ENCODE peak calls at places on chromosomes 11 and 22, in eight cellular contexts. One of them, this sample, is unnamed.

GRCh38 chr22:36734171-36735058 is 30.9 kb upstream of the CACNG2 start:
- DNase-seq in AG04450: no peak
- DNase-seq in GM06990: no peak
- DNase-seq in mesenchymal stem cell: no peak
- DNase-seq in astrocyte of the spinal cord: peak; percentile 26
- DNase-seq in esophagus squamous epithelium: no peak
- DNase-seq in fibroblast of the aortic adventitia: peak; percentile 54
- DNase-seq in CD8-positive, alpha-beta memory T cell: no peak
- DNase-seq in this sample: no peak

GRCh38 chr11:1888811-1889526 is 2.7 kb downstream of the PRR33 start:
- DNase-seq in AG04450: no peak
- DNase-seq in GM06990: no peak
- DNase-seq in mesenchymal stem cell: no peak
- DNase-seq in astrocyte of the spinal cord: no peak
- DNase-seq in esophagus squamous epithelium: no peak
- DNase-seq in fibroblast of the aortic adventitia: no peak
- DNase-seq in CD8-positive, alpha-beta memory T cell: peak; percentile 68
- DNase-seq in this sample: no peak

GRCh38 chr22:42256930-42257329 is 13.5 kb downstream of the TCF20 start:
- DNase-seq in AG04450: no peak
- DNase-seq in GM06990: no peak
- DNase-seq in mesenchymal stem cell: no peak
- DNase-seq in astrocyte of the spinal cord: no peak
- DNase-seq in esophagus squamous epithelium: no peak
- DNase-seq in fibroblast of the aortic adventitia: no peak
- DNase-seq in CD8-positive, alpha-beta memory T cell: no peak
- DNase-seq in this sample: no peak

GRCh38 chr11:14904745-14905103 is 12.7 kb upstream of the CYP2R1 start:
- DNase-seq in AG04450: no peak
- DNase-seq in GM06990: peak; percentile 72
- DNase-seq in mesenchymal stem cell: peak; percentile 42
- DNase-seq in astrocyte of the spinal cord: peak; percentile 66
- DNase-seq in esophagus squamous epithelium: peak; percentile 2
- DNase-seq in fibroblast of the aortic adventitia: peak; percentile 74
- DNase-seq in CD8-positive, alpha-beta memory T cell: peak; percentile 75
- DNase-seq in this sample: no peak

GRCh38 chr22:37384691-37385090 is 42.6 kb downstream of the ELFN2 start:
- DNase-seq in AG04450: no peak
- DNase-seq in GM06990: no peak
- DNase-seq in mesenchymal stem cell: no peak
- DNase-seq in astrocyte of the spinal cord: no peak
- DNase-seq in esophagus squamous epithelium: no peak
- DNase-seq in fibroblast of the aortic adventitia: no peak
- DNase-seq in CD8-positive, alpha-beta memory T cell: no peak
- DNase-seq in this sample: no peak

GRCh38 chr11:90650124-90650523 is 427.3 kb upstream of the CHORDC1 start:
- DNase-seq in AG04450: no peak
- DNase-seq in GM06990: no peak
- DNase-seq in mesenchymal stem cell: no peak
- DNase-seq in astrocyte of the spinal cord: no peak
- DNase-seq in esophagus squamous epithelium: no peak
- DNase-seq in fibroblast of the aortic adventitia: no peak
- DNase-seq in CD8-positive, alpha-beta memory T cell: no peak
- DNase-seq in this sample: no peak

GRCh38 chr22:47012589-47013365 is 250.3 kb downstream of the TBC1D22A start:
- DNase-seq in AG04450: peak; percentile 2
- DNase-seq in GM06990: no peak
- DNase-seq in mesenchymal stem cell: peak; percentile 61
- DNase-seq in astrocyte of the spinal cord: peak; percentile 57
- DNase-seq in esophagus squamous epithelium: no peak
- DNase-seq in fibroblast of the aortic adventitia: no peak
- DNase-seq in CD8-positive, alpha-beta memory T cell: no peak
- DNase-seq in this sample: no peak

GRCh38 chr11:32438883-32439487 is 3.6 kb upstream of the WT1 start:
- DNase-seq in AG04450: no peak
- DNase-seq in GM06990: no peak
- DNase-seq in mesenchymal stem cell: peak; percentile 37
- DNase-seq in astrocyte of the spinal cord: no peak
- DNase-seq in esophagus squamous epithelium: no peak
- DNase-seq in fibroblast of the aortic adventitia: no peak
- DNase-seq in CD8-positive, alpha-beta memory T cell: no peak
- DNase-seq in this sample: no peak

GRCh38 chr11:67031791-67032561 is 9.0 kb downstream of the SYT12 start:
- DNase-seq in AG04450: peak; percentile 18
- DNase-seq in GM06990: no peak
- DNase-seq in mesenchymal stem cell: peak; percentile 89
- DNase-seq in astrocyte of the spinal cord: peak; percentile 76
- DNase-seq in esophagus squamous epithelium: no peak
- DNase-seq in fibroblast of the aortic adventitia: peak; percentile 35
- DNase-seq in CD8-positive, alpha-beta memory T cell: no peak
- DNase-seq in this sample: no peak

GRCh38 chr11:34970033-34970432 is 53.6 kb downstream of the PDHX start:
- DNase-seq in AG04450: no peak
- DNase-seq in GM06990: no peak
- DNase-seq in mesenchymal stem cell: no peak
- DNase-seq in astrocyte of the spinal cord: no peak
- DNase-seq in esophagus squamous epithelium: no peak
- DNase-seq in fibroblast of the aortic adventitia: no peak
- DNase-seq in CD8-positive, alpha-beta memory T cell: no peak
- DNase-seq in this sample: no peak

GRCh38 chr11:134047586-134047999 is 21.3 kb upstream of the JAM3 start:
- DNase-seq in AG04450: peak; percentile 69
- DNase-seq in GM06990: no peak
- DNase-seq in mesenchymal stem cell: peak; percentile 85
- DNase-seq in astrocyte of the spinal cord: peak; percentile 58
- DNase-seq in esophagus squamous epithelium: no peak
- DNase-seq in fibroblast of the aortic adventitia: peak; percentile 95
- DNase-seq in CD8-positive, alpha-beta memory T cell: no peak
- DNase-seq in this sample: no peak

GRCh38 chr22:36379593-36380361 is 8.0 kb downstream of the MYH9 start:
- DNase-seq in AG04450: no peak
- DNase-seq in GM06990: peak; percentile 54
- DNase-seq in mesenchymal stem cell: peak; percentile 58
- DNase-seq in astrocyte of the spinal cord: peak; percentile 64
- DNase-seq in esophagus squamous epithelium: no peak
- DNase-seq in fibroblast of the aortic adventitia: no peak
- DNase-seq in CD8-positive, alpha-beta memory T cell: peak; percentile 42
- DNase-seq in this sample: no peak

GRCh38 chr22:35887296-35887875 is 141.2 kb downstream of the RBFOX2 start:
- DNase-seq in AG04450: peak; percentile 21
- DNase-seq in GM06990: no peak
- DNase-seq in mesenchymal stem cell: peak; percentile 38
- DNase-seq in astrocyte of the spinal cord: peak; percentile 28
- DNase-seq in esophagus squamous epithelium: no peak
- DNase-seq in fibroblast of the aortic adventitia: no peak
- DNase-seq in CD8-positive, alpha-beta memory T cell: no peak
- DNase-seq in this sample: no peak

GRCh38 chr11:96798445-96798844 is 408.6 kb downstream of the JRKL start:
- DNase-seq in AG04450: no peak
- DNase-seq in GM06990: no peak
- DNase-seq in mesenchymal stem cell: no peak
- DNase-seq in astrocyte of the spinal cord: no peak
- DNase-seq in esophagus squamous epithelium: no peak
- DNase-seq in fibroblast of the aortic adventitia: no peak
- DNase-seq in CD8-positive, alpha-beta memory T cell: no peak
- DNase-seq in this sample: no peak

GRCh38 chr22:22919041-22919440 is 31.4 kb downstream of the IGLL5 start:
- DNase-seq in AG04450: no peak
- DNase-seq in GM06990: no peak
- DNase-seq in mesenchymal stem cell: no peak
- DNase-seq in astrocyte of the spinal cord: no peak
- DNase-seq in esophagus squamous epithelium: no peak
- DNase-seq in fibroblast of the aortic adventitia: no peak
- DNase-seq in CD8-positive, alpha-beta memory T cell: no peak
- DNase-seq in this sample: no peak

GRCh38 chr22:37558815-37559214 is 1.5 kb upstream of the CDC42EP1 start:
- DNase-seq in AG04450: no peak
- DNase-seq in GM06990: no peak
- DNase-seq in mesenchymal stem cell: no peak
- DNase-seq in astrocyte of the spinal cord: no peak
- DNase-seq in esophagus squamous epithelium: no peak
- DNase-seq in fibroblast of the aortic adventitia: no peak
- DNase-seq in CD8-positive, alpha-beta memory T cell: no peak
- DNase-seq in this sample: no peak

GRCh38 chr11:26621147-26621546 is 49.1 kb upstream of the MUC15 start:
- DNase-seq in AG04450: peak; percentile 6
- DNase-seq in GM06990: no peak
- DNase-seq in mesenchymal stem cell: peak; percentile 73
- DNase-seq in astrocyte of the spinal cord: peak; percentile 81
- DNase-seq in esophagus squamous epithelium: no peak
- DNase-seq in fibroblast of the aortic adventitia: peak; percentile 73
- DNase-seq in CD8-positive, alpha-beta memory T cell: no peak
- DNase-seq in this sample: peak; percentile 63

GRCh38 chr11:78406568-78407196 is 10.9 kb downstream of the GAB2 start:
- DNase-seq in AG04450: no peak
- DNase-seq in GM06990: no peak
- DNase-seq in mesenchymal stem cell: no peak
- DNase-seq in astrocyte of the spinal cord: no peak
- DNase-seq in esophagus squamous epithelium: no peak
- DNase-seq in fibroblast of the aortic adventitia: no peak
- DNase-seq in CD8-positive, alpha-beta memory T cell: no peak
- DNase-seq in this sample: no peak

GRCh38 chr11:122703541-122704272 is 48.2 kb downstream of the UBASH3B start:
- DNase-seq in AG04450: no peak
- DNase-seq in GM06990: no peak
- DNase-seq in mesenchymal stem cell: no peak
- DNase-seq in astrocyte of the spinal cord: peak; percentile 70
- DNase-seq in esophagus squamous epithelium: no peak
- DNase-seq in fibroblast of the aortic adventitia: no peak
- DNase-seq in CD8-positive, alpha-beta memory T cell: no peak
- DNase-seq in this sample: no peak

GRCh38 chr11:62123669-62124185 is at the start of gene INCENP:
- DNase-seq in AG04450: peak; percentile 96
- DNase-seq in GM06990: peak; percentile 92
- DNase-seq in mesenchymal stem cell: peak; percentile 99
- DNase-seq in astrocyte of the spinal cord: peak; percentile 99
- DNase-seq in esophagus squamous epithelium: peak; percentile 85
- DNase-seq in fibroblast of the aortic adventitia: peak; percentile 99
- DNase-seq in CD8-positive, alpha-beta memory T cell: peak; percentile 91
- DNase-seq in this sample: peak; percentile 91

GRCh38 chr11:65586247-65586630 is 9.4 kb downstream of the KCNK7 start:
- DNase-seq in AG04450: no peak
- DNase-seq in GM06990: no peak
- DNase-seq in mesenchymal stem cell: no peak
- DNase-seq in astrocyte of the spinal cord: no peak
- DNase-seq in esophagus squamous epithelium: no peak
- DNase-seq in fibroblast of the aortic adventitia: no peak
- DNase-seq in CD8-positive, alpha-beta memory T cell: no peak
- DNase-seq in this sample: no peak
- H3K4me3 ChIP-seq in AG04450: no peak overlapping the region
- H3K4me3 ChIP-seq in GM06990: no peak overlapping the region
- H3K4me3 ChIP-seq in mesenchymal stem cell: no peak overlapping the region
- H3K4me3 ChIP-seq in astrocyte of the spinal cord: no peak overlapping the region
- H3K4me3 ChIP-seq in esophagus squamous epithelium: no peak overlapping the region
- H3K4me3 ChIP-seq in fibroblast of the aortic adventitia: no peak overlapping the region
- H3K4me3 ChIP-seq in CD8-positive, alpha-beta memory T cell: no peak overlapping the region
- H3K4me3 ChIP-seq in this sample: no peak overlapping the region

GRCh38 chr11:6388747-6389146 is 1.5 kb upstream of the SMPD1 start:
- DNase-seq in AG04450: no peak
- DNase-seq in GM06990: no peak
- DNase-seq in mesenchymal stem cell: peak; percentile 3
- DNase-seq in astrocyte of the spinal cord: no peak
- DNase-seq in esophagus squamous epithelium: no peak
- DNase-seq in fibroblast of the aortic adventitia: no peak
- DNase-seq in CD8-positive, alpha-beta memory T cell: no peak
- DNase-seq in this sample: no peak

GRCh38 chr11:6389921-6390717 is at the start of gene SMPD1:
- DNase-seq in AG04450: peak; percentile 58
- DNase-seq in GM06990: peak; percentile 94
- DNase-seq in mesenchymal stem cell: peak; percentile 88
- DNase-seq in astrocyte of the spinal cord: peak; percentile 89
- DNase-seq in esophagus squamous epithelium: peak; percentile 76
- DNase-seq in fibroblast of the aortic adventitia: peak; percentile 79
- DNase-seq in CD8-positive, alpha-beta memory T cell: peak; percentile 92
- DNase-seq in this sample: peak; percentile 57

GRCh38 chr11:6390718-6391547 is 659 bp downstream of the SMPD1 start:
- DNase-seq in AG04450: no peak
- DNase-seq in GM06990: no peak
- DNase-seq in mesenchymal stem cell: no peak
- DNase-seq in astrocyte of the spinal cord: no peak
- DNase-seq in esophagus squamous epithelium: no peak
- DNase-seq in fibroblast of the aortic adventitia: no peak
- DNase-seq in CD8-positive, alpha-beta memory T cell: no peak
- DNase-seq in this sample: no peak

GRCh38 chr11:6393989-6394670 is 3.9 kb downstream of the SMPD1 start:
- DNase-seq in AG04450: no peak
- DNase-seq in GM06990: no peak
- DNase-seq in mesenchymal stem cell: no peak
- DNase-seq in astrocyte of the spinal cord: no peak
- DNase-seq in esophagus squamous epithelium: no peak
- DNase-seq in fibroblast of the aortic adventitia: no peak
- DNase-seq in CD8-positive, alpha-beta memory T cell: no peak
- DNase-seq in this sample: no peak

DNA sequence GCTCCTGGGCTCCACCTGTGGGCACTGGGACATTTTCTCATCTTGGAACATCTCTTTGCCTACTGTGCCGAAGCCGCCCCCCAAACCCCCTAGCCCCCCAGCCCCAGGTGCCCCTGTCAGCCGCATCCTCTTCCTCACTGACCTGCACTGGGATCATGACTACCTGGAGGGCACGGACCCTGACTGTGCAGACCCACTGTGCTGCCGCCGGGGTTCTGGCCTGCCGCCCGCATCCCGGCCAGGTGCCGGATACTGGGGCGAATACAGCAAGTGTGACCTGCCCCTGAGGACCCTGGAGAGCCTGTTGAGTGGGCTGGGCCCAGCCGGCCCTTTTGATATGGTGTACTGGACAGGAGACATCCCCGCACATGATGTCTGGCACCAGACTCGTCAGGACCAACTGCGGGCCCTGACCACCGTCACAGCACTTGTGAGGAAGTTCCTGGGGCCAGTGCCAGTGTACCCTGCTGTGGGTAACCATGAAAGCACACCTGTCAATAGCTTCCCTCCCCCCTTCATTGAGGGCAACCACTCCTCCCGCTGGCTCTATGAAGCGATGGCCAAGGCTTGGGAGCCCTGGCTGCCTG is 1.4 kb downstream of the SMPD1 start:
- DNase-seq in AG04450: no peak
- DNase-seq in GM06990: no peak
- DNase-seq in mesenchymal stem cell: no peak
- DNase-seq in astrocyte of the spinal cord: no peak
- DNase-seq in esophagus squamous epithelium: no peak
- DNase-seq in fibroblast of the aortic adventitia: no peak
- DNase-seq in CD8-positive, alpha-beta memory T cell: no peak
- DNase-seq in this sample: no peak
- H3K4me3 ChIP-seq in AG04450: peak overlapping the region; percentile 84
- H3K4me3 ChIP-seq in GM06990: no peak overlapping the region
- H3K4me3 ChIP-seq in mesenchymal stem cell: no peak overlapping the region
- H3K4me3 ChIP-seq in astrocyte of the spinal cord: no peak overlapping the region
- H3K4me3 ChIP-seq in esophagus squamous epithelium: peak overlapping the region; percentile 79
- H3K4me3 ChIP-seq in fibroblast of the aortic adventitia: peak overlapping the region; percentile 85
- H3K4me3 ChIP-seq in CD8-positive, alpha-beta memory T cell: no peak overlapping the region
- H3K4me3 ChIP-seq in this sample: peak overlapping the region; percentile 88

GRCh38 chr22:48944756-48945620 is 882.7 kb downstream of the BRD1 start:
- DNase-seq in AG04450: no peak
- DNase-seq in GM06990: no peak
- DNase-seq in mesenchymal stem cell: no peak
- DNase-seq in astrocyte of the spinal cord: no peak
- DNase-seq in esophagus squamous epithelium: no peak
- DNase-seq in fibroblast of the aortic adventitia: no peak
- DNase-seq in CD8-positive, alpha-beta memory T cell: no peak
- DNase-seq in this sample: no peak
- H3K4me3 ChIP-seq in AG04450: no peak overlapping the region
- H3K4me3 ChIP-seq in GM06990: no peak overlapping the region
- H3K4me3 ChIP-seq in mesenchymal stem cell: no peak overlapping the region
- H3K4me3 ChIP-seq in astrocyte of the spinal cord: no peak overlapping the region
- H3K4me3 ChIP-seq in esophagus squamous epithelium: no peak overlapping the region
- H3K4me3 ChIP-seq in fibroblast of the aortic adventitia: no peak overlapping the region
- H3K4me3 ChIP-seq in CD8-positive, alpha-beta memory T cell: no peak overlapping the region
- H3K4me3 ChIP-seq in this sample: no peak overlapping the region

GRCh38 chr22:39690901-39691620 is 120.5 kb downstream of the CACNA1I start:
- DNase-seq in AG04450: no peak
- DNase-seq in GM06990: no peak
- DNase-seq in mesenchymal stem cell: no peak
- DNase-seq in astrocyte of the spinal cord: no peak
- DNase-seq in esophagus squamous epithelium: no peak
- DNase-seq in fibroblast of the aortic adventitia: no peak
- DNase-seq in CD8-positive, alpha-beta memory T cell: no peak
- DNase-seq in this sample: no peak
- H3K4me3 ChIP-seq in AG04450: no peak overlapping the region
- H3K4me3 ChIP-seq in GM06990: no peak overlapping the region
- H3K4me3 ChIP-seq in mesenchymal stem cell: no peak overlapping the region
- H3K4me3 ChIP-seq in astrocyte of the spinal cord: no peak overlapping the region
- H3K4me3 ChIP-seq in esophagus squamous epithelium: no peak overlapping the region
- H3K4me3 ChIP-seq in fibroblast of the aortic adventitia: no peak overlapping the region
- H3K4me3 ChIP-seq in CD8-positive, alpha-beta memory T cell: no peak overlapping the region
- H3K4me3 ChIP-seq in this sample: no peak overlapping the region